ENCODE peak calls at places on chromosomes 2 and 18, in six cellular contexts. H is neuronal stem cell, J is trophoblast cell, I is H1, N is IMR-90, G is mesenchymal stem cell. B is an unnamed sample.

GRCh38 chr2:201618744-201619654 is 24.3 kb downstream of the TMEM237 start:
- DNase-seq in G (no peak), N (peak), H (no peak), J (peak), I (no peak), B (peak)

GRCh38 chr2:177165103-177165583 is 47.5 kb upstream of the HNRNPA3 start:
- DNase-seq in G (peak), N (peak), I (no peak), J (peak), H (no peak), B (no peak)

GRCh38 chr18:62741118-62741566 is 25.8 kb downstream of the PHLPP1 start:
- DNase-seq in I (no peak), N (peak), H (no peak), J (peak), G (peak), B (no peak)

GRCh38 chr2:10954856-10955818 is 43.4 kb downstream of the KCNF1 start:
- DNase-seq in H (no peak), J (peak), I (no peak), N (peak), G (peak), B (no peak)

GRCh38 chr2:190352668-190353536 is 9.5 kb downstream of the INPP1 start:
- DNase-seq in I (no peak), N (no peak), H (no peak), G (peak), J (no peak), B (no peak)

GRCh38 chr18:54684786-54685185 is 93.7 kb downstream of the DYNAP start:
- DNase-seq in N (no peak), J (peak), G (peak), I (no peak), H (peak), B (peak)

GRCh38 chr2:215637658-215638057 is 201.8 kb upstream of the FN1 start:
- DNase-seq in G (no peak), H (no peak), I (no peak), N (peak), J (no peak), B (no peak)

GRCh38 chr2:37318401-37318800 is 6.2 kb downstream of the PRKD3 start:
- DNase-seq in J (peak), N (peak), I (no peak), G (peak), H (no peak), B (no peak)

GRCh38 chr2:149098722-149099121 is 60.2 kb downstream of the LYPD6B start:
- DNase-seq in J (no peak), G (peak), H (no peak), N (no peak), I (no peak), B (no peak)

GRCh38 chr2:42060718-42061619 is 13.1 kb downstream of the PKDCC start:
- DNase-seq in G (peak), J (peak), N (peak), I (no peak), H (no peak), B (no peak)

GRCh38 chr2:66948234-66948633 is 448.9 kb upstream of the ETAA1 start:
- DNase-seq in I (no peak), J (no peak), N (no peak), H (no peak), G (no peak), B (no peak)

GRCh38 chr2:46230677-46231425 is 66.4 kb upstream of the EPAS1 start:
- DNase-seq in G (no peak), J (peak), H (no peak), N (no peak), I (no peak), B (no peak)

GRCh38 chr2:18365346-18365745 is 195.1 kb downstream of the RDH14 start:
- DNase-seq in J (no peak), N (no peak), I (no peak), H (no peak), G (no peak), B (no peak)

GRCh38 chr18:58962331-58962730 is 97.7 kb downstream of the ZNF532 start:
- DNase-seq in G (no peak), J (no peak), H (no peak), N (no peak), I (no peak), B (no peak)

GRCh38 chr18:75618146-75618545 is 190.6 kb upstream of the SMIM21 start:
- DNase-seq in G (no peak), H (no peak), J (no peak), I (no peak), N (no peak), B (no peak)

GRCh38 chr2:212142616-212143015 is 396.0 kb downstream of the ERBB4 start:
- DNase-seq in H (no peak), J (no peak), G (no peak), N (peak), I (no peak), B (no peak)

GRCh38 chr2:212145111-212145510 is 393.5 kb downstream of the ERBB4 start:
- DNase-seq in G (peak), H (no peak), I (no peak), J (no peak), N (peak), B (no peak)

GRCh38 chr2:212136216-212136795 is 402.3 kb downstream of the ERBB4 start:
- DNase-seq in J (no peak), H (no peak), I (no peak), G (peak), N (peak), B (no peak)

GRCh38 chr2:212135739-212136138 is 402.9 kb downstream of the ERBB4 start:
- DNase-seq in G (peak), I (no peak), H (no peak), N (peak), J (no peak), B (no peak)

DNA sequence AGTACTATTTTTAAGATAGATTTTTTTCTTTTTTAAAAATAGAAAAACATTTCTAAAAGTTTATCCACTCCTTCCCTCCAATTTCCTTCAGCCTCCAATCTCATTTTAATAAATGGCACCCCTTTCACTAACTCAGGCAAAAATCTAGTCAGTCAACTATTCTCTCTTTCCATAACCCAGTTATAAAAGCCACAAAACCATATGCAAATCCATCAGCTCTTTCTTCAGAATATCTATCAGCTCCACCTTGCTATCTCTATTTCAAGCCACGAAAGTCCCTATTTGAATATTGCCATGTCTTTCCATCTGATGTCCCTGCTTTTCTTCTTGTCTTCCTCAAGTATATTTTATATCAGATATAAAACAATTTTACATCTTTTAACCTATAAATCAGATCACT is 397.1 kb downstream of the ERBB4 start:
- DNase-seq in H (no peak), N (no peak), G (no peak), J (no peak), I (no peak), B (no peak)
- H3K14ac ChIP-seq in H (no peak), N (no peak), G (no peak), J (no peak), I (no peak), B (no peak)

GRCh38 chr2:191844706-191845105 is 2.2 kb downstream of the CAVIN2 start:
- DNase-seq in I (no peak), N (peak), J (no peak), G (no peak), H (no peak), B (no peak)

GRCh38 chr2:191846787-191847620 is at the start of gene CAVIN2:
- DNase-seq in G (peak), I (no peak), N (peak), J (peak), H (no peak), B (no peak)

GRCh38 chr2:191845248-191845715 is 1.6 kb downstream of the CAVIN2 start:
- DNase-seq in I (no peak), J (no peak), H (no peak), N (no peak), G (no peak), B (peak)

GRCh38 chr2:191847764-191848163 is 876 bp upstream of the CAVIN2 start:
- DNase-seq in I (no peak), J (no peak), N (no peak), H (no peak), G (no peak), B (no peak)

GRCh38 chr2:191845876-191846786 is 757 bp downstream of the CAVIN2 start:
- DNase-seq in I (no peak), J (no peak), G (no peak), N (no peak), H (no peak), B (no peak)
- H4K91ac ChIP-seq in I (peak), J (no peak), G (peak), N (peak), H (no peak), B (no peak)

GRCh38 chr2:240179941-240180666 is 39.6 kb upstream of the OTOS start:
- DNase-seq in I (no peak), H (no peak), J (no peak), G (no peak), N (no peak), B (no peak)
- H3K14ac ChIP-seq in I (no peak), H (no peak), J (no peak), G (no peak), N (no peak), B (no peak)

DNA sequence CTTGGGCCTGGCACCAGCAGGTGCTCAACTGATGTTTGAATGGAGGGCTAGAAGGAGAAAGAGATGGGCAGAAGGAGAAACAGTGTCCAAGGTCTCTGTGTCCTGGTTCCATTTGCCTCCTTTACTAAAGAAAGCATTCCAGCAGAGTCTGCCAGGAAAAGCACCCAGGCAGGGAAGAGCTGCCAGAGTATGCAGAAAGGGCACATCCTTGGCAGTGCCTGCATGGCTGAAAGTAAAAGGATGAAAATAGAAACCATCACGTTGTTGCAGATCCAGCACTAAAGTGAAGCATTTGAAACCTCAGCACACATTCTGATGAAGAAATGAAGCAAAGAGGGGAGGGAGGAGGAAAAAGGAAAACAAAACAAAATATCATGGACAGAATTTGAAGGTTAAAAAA is 142.2 kb downstream of the ESCO1 start:
- DNase-seq in H (no peak), N (no peak), I (no peak), G (no peak), J (no peak), B (no peak)
- H4K91ac ChIP-seq in H (no peak), N (no peak), I (no peak), G (no peak), J (no peak), B (no peak)

DNA sequence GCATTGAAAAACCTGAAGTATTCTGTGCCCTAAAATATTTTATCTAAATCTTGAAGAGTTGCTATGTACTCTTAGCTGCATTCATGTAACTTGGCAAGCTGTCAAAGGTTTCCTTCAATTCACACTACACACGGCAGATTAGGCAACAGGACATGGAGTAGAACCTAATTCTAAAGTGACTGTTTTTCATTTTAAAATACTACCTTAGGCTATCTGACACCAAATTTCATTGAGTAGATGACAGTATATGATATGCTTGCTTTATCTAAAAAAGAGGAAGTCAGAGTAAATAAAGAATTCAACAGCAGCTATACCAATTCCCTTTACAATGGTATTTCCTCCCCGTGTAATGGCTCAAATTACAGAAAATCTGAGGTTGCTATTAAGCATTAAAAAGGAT is 45.4 kb downstream of the EXOC6B start:
- DNase-seq in N (peak), H (no peak), J (no peak), I (no peak), G (peak), B (no peak)
- H3K14ac ChIP-seq in N (no peak), H (no peak), J (no peak), I (no peak), G (no peak), B (no peak)

DNA sequence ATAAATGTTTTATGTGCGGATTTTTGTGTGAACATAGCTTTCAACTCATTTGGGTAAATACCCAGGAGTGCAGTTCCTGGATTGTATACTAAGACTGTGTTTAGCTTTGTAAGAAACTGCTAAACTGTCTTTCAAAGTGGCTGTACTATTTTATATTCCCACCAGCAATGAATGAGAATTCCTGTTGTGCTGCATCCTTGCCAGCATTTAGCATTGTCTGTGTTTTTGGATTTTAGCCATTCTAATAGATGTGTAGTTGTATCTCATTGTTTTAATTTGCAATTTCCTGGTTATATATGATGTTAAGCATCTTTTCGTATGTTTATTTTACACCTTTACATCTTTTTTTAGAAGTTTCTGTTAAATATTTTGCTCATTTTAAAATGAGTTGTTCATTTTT is 24.2 kb downstream of the VRK2 start:
- DNase-seq in G (no peak), N (no peak), H (no peak), J (no peak), I (no peak), B (no peak)
- H4K91ac ChIP-seq in G (no peak), N (no peak), H (no peak), J (no peak), I (no peak), B (no peak)

GRCh38 chr18:33128581-33128980 is 311.9 kb downstream of the CCDC178 start:
- DNase-seq in N (no peak), I (no peak), H (no peak), G (peak), J (no peak), B (no peak)

DNA sequence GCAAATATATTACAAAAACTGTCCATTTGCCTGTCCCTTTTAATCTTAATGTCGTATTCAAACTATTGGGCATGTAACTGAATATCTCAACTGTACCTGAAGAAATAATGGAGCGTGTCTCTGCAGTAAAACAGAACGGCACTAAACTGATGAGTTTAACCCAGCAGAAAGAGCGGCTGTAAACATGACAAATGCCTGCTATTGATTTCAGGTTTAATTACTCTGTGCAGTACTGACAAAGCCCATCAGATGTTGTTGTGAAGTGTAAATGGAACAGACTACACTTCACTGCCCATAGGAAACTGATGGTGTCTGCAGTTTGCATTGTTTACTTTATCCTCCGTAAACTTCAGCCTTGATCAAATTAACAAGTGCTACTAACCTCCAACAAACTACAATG is 316.7 kb downstream of the CCDC178 start:
- DNase-seq in N (no peak), H (no peak), G (peak), I (no peak), J (no peak), B (no peak)
- H3K14ac ChIP-seq in N (no peak), H (no peak), G (no peak), I (no peak), J (no peak), B (no peak)

GRCh38 chr2:144082777-144083176 is 437.1 kb downstream of the ZEB2 start:
- DNase-seq in G (no peak), H (no peak), J (no peak), I (no peak), N (no peak), B (no peak)

GRCh38 chr2:144082327-144082726 is 437.6 kb downstream of the ZEB2 start:
- DNase-seq in N (no peak), H (no peak), J (no peak), I (no peak), G (no peak), B (no peak)

GRCh38 chr2:144084114-144084661 is 435.7 kb downstream of the ZEB2 start:
- DNase-seq in N (peak), G (peak), H (no peak), J (peak), I (no peak), B (no peak)

GRCh38 chr2:144081272-144081671 is 438.6 kb downstream of the ZEB2 start:
- DNase-seq in J (no peak), H (no peak), G (no peak), I (no peak), N (no peak), B (no peak)

DNA sequence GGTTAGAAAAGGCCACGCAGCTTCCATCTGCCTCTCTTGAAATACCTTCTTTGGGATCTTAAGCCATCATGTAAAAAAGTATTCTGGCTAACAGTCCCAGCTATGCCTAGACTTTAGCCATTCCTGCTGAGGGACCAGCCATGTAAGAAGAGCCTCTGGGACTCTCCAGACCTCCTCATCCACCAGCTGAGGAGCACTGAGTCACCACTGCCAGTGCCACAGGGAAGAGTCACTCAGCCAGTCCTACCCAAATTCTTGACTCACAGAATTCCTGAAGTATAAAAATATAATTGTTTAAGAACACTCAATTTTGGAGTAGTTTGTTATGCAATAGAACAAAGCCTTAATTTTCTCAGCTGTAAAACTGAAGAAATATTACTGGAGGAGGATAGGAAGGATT is 436.7 kb downstream of the ZEB2 start:
- DNase-seq in G (peak), I (no peak), N (peak), J (peak), H (no peak), B (no peak)
- H4K91ac ChIP-seq in G (no peak), I (no peak), N (peak), J (no peak), H (no peak), B (no peak)

DNA sequence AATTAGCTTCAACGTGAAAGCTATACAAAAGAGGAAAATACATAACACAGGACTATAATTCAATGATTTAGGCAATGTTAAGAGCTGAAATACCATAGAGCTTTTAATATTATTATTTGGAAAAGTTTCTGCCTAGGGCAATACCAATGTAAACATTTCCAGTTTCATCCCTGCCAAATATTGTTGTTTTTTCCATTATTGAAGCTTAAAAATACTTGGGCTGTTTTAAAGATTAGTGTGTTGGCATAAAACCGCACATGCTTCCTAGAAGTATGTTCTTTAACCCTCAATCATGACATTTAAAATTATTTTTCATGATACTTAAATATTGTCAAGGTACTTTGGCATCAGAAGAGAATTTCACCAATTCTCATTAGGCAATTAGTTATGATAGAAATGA is 18.7 kb upstream of the PDE1A start:
- DNase-seq in I (no peak), G (no peak), J (no peak), H (no peak), N (no peak), B (no peak)
- H3K14ac ChIP-seq in I (no peak), G (no peak), J (no peak), H (no peak), N (no peak), B (no peak)

GRCh38 chr18:44437603-44438002 is 243.1 kb upstream of the SETBP1 start:
- DNase-seq in N (no peak), J (no peak), G (no peak), I (no peak), H (no peak), B (no peak)
- H4K91ac ChIP-seq in N (no peak), J (no peak), G (no peak), I (no peak), H (no peak), B (no peak)

B was measured in H9.